ENCODE peak calls at places on chromosomes 1 and 21, in eight cellular contexts. One of them, this sample, is unnamed.

GRCh38 chr1:80462006-80462405 is 1338.7 kb upstream of the ADGRL2 start:
- DNase-seq in esophagus squamous epithelium: no peak
- DNase-seq in H9: no peak
- DNase-seq in tibial artery: no peak
- DNase-seq in GM23248: no peak
- DNase-seq in prostate gland: no peak
- DNase-seq in AG04450: no peak
- DNase-seq in pancreas: no peak
- DNase-seq in this sample: no peak

GRCh38 chr1:25992689-25993146 is 5.1 kb downstream of the PAFAH2 start:
- DNase-seq in esophagus squamous epithelium: no peak
- DNase-seq in pancreas: no peak
- DNase-seq in H9: no peak
- DNase-seq in AG04450: no peak
- DNase-seq in prostate gland: no peak
- DNase-seq in tibial artery: peak; percentile 9
- DNase-seq in GM23248: no peak
- DNase-seq in this sample: no peak

GRCh38 chr1:241714321-241715218 is 62.5 kb downstream of the WDR64 start:
- DNase-seq in pancreas: no peak
- DNase-seq in AG04450: no peak
- DNase-seq in GM23248: no peak
- DNase-seq in esophagus squamous epithelium: no peak
- DNase-seq in H9: no peak
- DNase-seq in prostate gland: no peak
- DNase-seq in tibial artery: no peak
- DNase-seq in this sample: no peak

GRCh38 chr21:26850116-26850643 is 5.0 kb upstream of the ADAMTS1 start:
- DNase-seq in pancreas: no peak
- DNase-seq in AG04450: no peak
- DNase-seq in tibial artery: no peak
- DNase-seq in esophagus squamous epithelium: no peak
- DNase-seq in GM23248: peak; percentile 60
- DNase-seq in H9: no peak
- DNase-seq in prostate gland: no peak
- DNase-seq in this sample: no peak

GRCh38 chr1:7831458-7831857 is 21.4 kb downstream of the UTS2 start:
- DNase-seq in prostate gland: no peak
- DNase-seq in pancreas: no peak
- DNase-seq in GM23248: no peak
- DNase-seq in H9: no peak
- DNase-seq in esophagus squamous epithelium: no peak
- DNase-seq in AG04450: no peak
- DNase-seq in tibial artery: no peak
- DNase-seq in this sample: no peak

GRCh38 chr1:147565189-147565980 is 24.1 kb downstream of the BCL9 start:
- DNase-seq in esophagus squamous epithelium: no peak
- DNase-seq in H9: no peak
- DNase-seq in GM23248: peak; percentile 40
- DNase-seq in AG04450: no peak
- DNase-seq in pancreas: no peak
- DNase-seq in prostate gland: no peak
- DNase-seq in tibial artery: no peak
- DNase-seq in this sample: no peak

GRCh38 chr1:84693774-84694173 is 3.5 kb upstream of the SSX2IP start:
- DNase-seq in esophagus squamous epithelium: no peak
- DNase-seq in tibial artery: no peak
- DNase-seq in prostate gland: no peak
- DNase-seq in AG04450: no peak
- DNase-seq in H9: no peak
- DNase-seq in pancreas: no peak
- DNase-seq in GM23248: peak; percentile 7
- DNase-seq in this sample: no peak

GRCh38 chr1:3334366-3334765 is 120.1 kb upstream of the ARHGEF16 start:
- DNase-seq in prostate gland: no peak
- DNase-seq in AG04450: no peak
- DNase-seq in tibial artery: no peak
- DNase-seq in pancreas: no peak
- DNase-seq in H9: no peak
- DNase-seq in GM23248: no peak
- DNase-seq in esophagus squamous epithelium: no peak
- DNase-seq in this sample: no peak

GRCh38 chr1:55284856-55285255 is 69.7 kb upstream of the USP24 start:
- DNase-seq in esophagus squamous epithelium: no peak
- DNase-seq in AG04450: peak; percentile 27
- DNase-seq in pancreas: no peak
- DNase-seq in H9: no peak
- DNase-seq in tibial artery: no peak
- DNase-seq in GM23248: peak; percentile 72
- DNase-seq in prostate gland: peak; percentile 10
- DNase-seq in this sample: no peak

GRCh38 chr1:172380441-172381244 is 39.8 kb upstream of the C1orf105 start:
- DNase-seq in pancreas: no peak
- DNase-seq in H9: no peak
- DNase-seq in GM23248: no peak
- DNase-seq in prostate gland: no peak
- DNase-seq in esophagus squamous epithelium: no peak
- DNase-seq in tibial artery: no peak
- DNase-seq in AG04450: no peak
- DNase-seq in this sample: no peak

GRCh38 chr1:7010534-7011200 is 225.4 kb downstream of the CAMTA1 start:
- DNase-seq in pancreas: peak; percentile 87
- DNase-seq in esophagus squamous epithelium: no peak
- DNase-seq in tibial artery: no peak
- DNase-seq in AG04450: no peak
- DNase-seq in H9: no peak
- DNase-seq in GM23248: no peak
- DNase-seq in prostate gland: no peak
- DNase-seq in this sample: no peak

GRCh38 chr1:115874929-115875328 is 34.0 kb upstream of the NHLH2 start:
- DNase-seq in H9: no peak
- DNase-seq in GM23248: peak; percentile 58
- DNase-seq in AG04450: no peak
- DNase-seq in tibial artery: no peak
- DNase-seq in pancreas: no peak
- DNase-seq in prostate gland: no peak
- DNase-seq in esophagus squamous epithelium: no peak
- DNase-seq in this sample: no peak

GRCh38 chr1:97050501-97050900 is 328.9 kb downstream of the PTBP2 start:
- DNase-seq in esophagus squamous epithelium: no peak
- DNase-seq in H9: no peak
- DNase-seq in prostate gland: no peak
- DNase-seq in GM23248: peak; percentile 48
- DNase-seq in pancreas: no peak
- DNase-seq in tibial artery: no peak
- DNase-seq in AG04450: no peak
- DNase-seq in this sample: no peak

GRCh38 chr1:195804547-195804946 is 803.7 kb downstream of the KCNT2 start:
- DNase-seq in AG04450: no peak
- DNase-seq in tibial artery: no peak
- DNase-seq in GM23248: peak; percentile 14
- DNase-seq in prostate gland: no peak
- DNase-seq in esophagus squamous epithelium: no peak
- DNase-seq in H9: no peak
- DNase-seq in pancreas: no peak
- DNase-seq in this sample: no peak

GRCh38 chr1:240998441-240999015 is 358.5 kb downstream of the RGS7 start:
- DNase-seq in tibial artery: no peak
- DNase-seq in esophagus squamous epithelium: no peak
- DNase-seq in AG04450: no peak
- DNase-seq in prostate gland: no peak
- DNase-seq in H9: no peak
- DNase-seq in pancreas: no peak
- DNase-seq in GM23248: no peak
- DNase-seq in this sample: no peak

GRCh38 chr1:109639841-109640184 is 16.1 kb upstream of the GSTM4 start:
- DNase-seq in pancreas: no peak
- DNase-seq in GM23248: no peak
- DNase-seq in prostate gland: no peak
- DNase-seq in AG04450: no peak
- DNase-seq in H9: peak; percentile 22
- DNase-seq in tibial artery: peak; percentile 47
- DNase-seq in esophagus squamous epithelium: no peak
- DNase-seq in this sample: no peak

GRCh38 chr1:40120128-40120527 is 23.1 kb upstream of the PPT1 start:
- DNase-seq in AG04450: no peak
- DNase-seq in pancreas: no peak
- DNase-seq in H9: no peak
- DNase-seq in GM23248: no peak
- DNase-seq in prostate gland: no peak
- DNase-seq in tibial artery: no peak
- DNase-seq in esophagus squamous epithelium: no peak
- DNase-seq in this sample: no peak

GRCh38 chr1:186409091-186409490 is 33.5 kb downstream of the ODR4 start:
- DNase-seq in H9: no peak
- DNase-seq in pancreas: no peak
- DNase-seq in tibial artery: no peak
- DNase-seq in AG04450: no peak
- DNase-seq in prostate gland: no peak
- DNase-seq in esophagus squamous epithelium: no peak
- DNase-seq in GM23248: no peak
- DNase-seq in this sample: no peak

GRCh38 chr1:64062941-64063581 is 140.4 kb upstream of the UBE2U start:
- DNase-seq in pancreas: no peak
- DNase-seq in esophagus squamous epithelium: no peak
- DNase-seq in tibial artery: no peak
- DNase-seq in H9: no peak
- DNase-seq in AG04450: no peak
- DNase-seq in GM23248: peak; percentile 53
- DNase-seq in prostate gland: no peak
- DNase-seq in this sample: no peak

GRCh38 chr1:209675567-209676154 is 449 bp downstream of the G0S2 start:
- DNase-seq in pancreas: no peak
- DNase-seq in H9: peak; percentile 57
- DNase-seq in GM23248: peak; percentile 47
- DNase-seq in AG04450: no peak
- DNase-seq in prostate gland: peak; percentile 17
- DNase-seq in esophagus squamous epithelium: no peak
- DNase-seq in tibial artery: no peak
- DNase-seq in this sample: no peak

GRCh38 chr1:45107782-45108181 is 95.7 kb downstream of the UROD start:
- DNase-seq in H9: no peak
- DNase-seq in pancreas: no peak
- DNase-seq in prostate gland: no peak
- DNase-seq in GM23248: no peak
- DNase-seq in tibial artery: no peak
- DNase-seq in AG04450: no peak
- DNase-seq in esophagus squamous epithelium: no peak
- DNase-seq in this sample: no peak

GRCh38 chr1:34824817-34825454 is 32.1 kb downstream of the GJA4 start:
- DNase-seq in prostate gland: no peak
- DNase-seq in tibial artery: no peak
- DNase-seq in esophagus squamous epithelium: no peak
- DNase-seq in H9: no peak
- DNase-seq in GM23248: no peak
- DNase-seq in pancreas: no peak
- DNase-seq in AG04450: no peak
- DNase-seq in this sample: no peak

GRCh38 chr1:179781962-179782361 is 38.9 kb downstream of the FAM163A start:
- DNase-seq in AG04450: peak; percentile 4
- DNase-seq in tibial artery: no peak
- DNase-seq in pancreas: no peak
- DNase-seq in H9: no peak
- DNase-seq in esophagus squamous epithelium: no peak
- DNase-seq in prostate gland: no peak
- DNase-seq in GM23248: peak; percentile 52
- DNase-seq in this sample: no peak

GRCh38 chr21:25578070-25578961 is 29.0 kb downstream of the MRPL39 start:
- DNase-seq in H9: no peak
- DNase-seq in esophagus squamous epithelium: no peak
- DNase-seq in tibial artery: no peak
- DNase-seq in prostate gland: no peak
- DNase-seq in AG04450: peak; percentile 30
- DNase-seq in pancreas: no peak
- DNase-seq in GM23248: no peak
- DNase-seq in this sample: no peak

GRCh38 chr1:166884040-166884642 is 8.1 kb upstream of the TADA1 start:
- DNase-seq in H9: peak; percentile 91
- DNase-seq in prostate gland: peak; percentile 10
- DNase-seq in tibial artery: no peak
- DNase-seq in GM23248: peak; percentile 59
- DNase-seq in AG04450: no peak
- DNase-seq in pancreas: peak; percentile 24
- DNase-seq in esophagus squamous epithelium: no peak
- DNase-seq in this sample: no peak

GRCh38 chr21:33231526-33231925 is 1.8 kb downstream of the IFNAR2 start:
- DNase-seq in AG04450: no peak
- DNase-seq in esophagus squamous epithelium: no peak
- DNase-seq in GM23248: no peak
- DNase-seq in pancreas: no peak
- DNase-seq in H9: no peak
- DNase-seq in tibial artery: no peak
- DNase-seq in prostate gland: no peak
- DNase-seq in this sample: no peak

GRCh38 chr1:222521299-222522104 is 26.4 kb downstream of the HHIPL2 start:
- DNase-seq in esophagus squamous epithelium: no peak
- DNase-seq in prostate gland: no peak
- DNase-seq in pancreas: no peak
- DNase-seq in H9: no peak
- DNase-seq in GM23248: peak; percentile 67
- DNase-seq in AG04450: no peak
- DNase-seq in tibial artery: no peak
- DNase-seq in this sample: peak; percentile 84

GRCh38 chr1:93324486-93325464 is 20.9 kb upstream of the DR1 start:
- DNase-seq in AG04450: no peak
- DNase-seq in H9: no peak
- DNase-seq in tibial artery: no peak
- DNase-seq in prostate gland: no peak
- DNase-seq in esophagus squamous epithelium: no peak
- DNase-seq in GM23248: peak; percentile 85
- DNase-seq in pancreas: no peak
- DNase-seq in this sample: peak; percentile 85
- H3K27ac ChIP-seq in AG04450: peak overlapping the region; percentile 22
- H3K27ac ChIP-seq in H9: no peak overlapping the region
- H3K27ac ChIP-seq in tibial artery: no peak overlapping the region
- H3K27ac ChIP-seq in prostate gland: no peak overlapping the region
- H3K27ac ChIP-seq in esophagus squamous epithelium: peak overlapping the region; percentile 61
- H3K27ac ChIP-seq in GM23248: peak overlapping the region; percentile 66
- H3K27ac ChIP-seq in pancreas: no peak overlapping the region
- H3K27ac ChIP-seq in this sample: peak overlapping the region; percentile 97

GRCh38 chr21:38839370-38839681 is 33.6 kb downstream of the ETS2 start:
- DNase-seq in prostate gland: no peak
- DNase-seq in tibial artery: no peak
- DNase-seq in H9: no peak
- DNase-seq in AG04450: no peak
- DNase-seq in esophagus squamous epithelium: no peak
- DNase-seq in pancreas: no peak
- DNase-seq in GM23248: no peak
- DNase-seq in this sample: no peak
- H3K27ac ChIP-seq in prostate gland: no peak overlapping the region
- H3K27ac ChIP-seq in tibial artery: no peak overlapping the region
- H3K27ac ChIP-seq in H9: no peak overlapping the region
- H3K27ac ChIP-seq in AG04450: peak overlapping the region; percentile 96
- H3K27ac ChIP-seq in esophagus squamous epithelium: no peak overlapping the region
- H3K27ac ChIP-seq in pancreas: no peak overlapping the region
- H3K27ac ChIP-seq in GM23248: peak overlapping the region; percentile 84
- H3K27ac ChIP-seq in this sample: peak overlapping the region; percentile 98

GRCh38 chr21:46562964-46563607 is 41.8 kb downstream of the S100B start:
- DNase-seq in pancreas: no peak
- DNase-seq in prostate gland: no peak
- DNase-seq in AG04450: no peak
- DNase-seq in tibial artery: no peak
- DNase-seq in H9: no peak
- DNase-seq in GM23248: no peak
- DNase-seq in esophagus squamous epithelium: no peak
- DNase-seq in this sample: no peak
- H3K27ac ChIP-seq in pancreas: no peak overlapping the region
- H3K27ac ChIP-seq in prostate gland: no peak overlapping the region
- H3K27ac ChIP-seq in AG04450: no peak overlapping the region
- H3K27ac ChIP-seq in tibial artery: no peak overlapping the region
- H3K27ac ChIP-seq in H9: no peak overlapping the region
- H3K27ac ChIP-seq in GM23248: no peak overlapping the region
- H3K27ac ChIP-seq in esophagus squamous epithelium: no peak overlapping the region
- H3K27ac ChIP-seq in this sample: no peak overlapping the region

GRCh38 chr21:35053356-35054096 is 4.4 kb upstream of the RUNX1 start:
- DNase-seq in tibial artery: no peak
- DNase-seq in AG04450: no peak
- DNase-seq in esophagus squamous epithelium: no peak
- DNase-seq in pancreas: no peak
- DNase-seq in GM23248: no peak
- DNase-seq in prostate gland: no peak
- DNase-seq in H9: no peak
- DNase-seq in this sample: no peak
- H3K27ac ChIP-seq in tibial artery: peak overlapping the region; percentile 61
- H3K27ac ChIP-seq in AG04450: no peak overlapping the region
- H3K27ac ChIP-seq in esophagus squamous epithelium: no peak overlapping the region
- H3K27ac ChIP-seq in pancreas: no peak overlapping the region
- H3K27ac ChIP-seq in GM23248: no peak overlapping the region
- H3K27ac ChIP-seq in prostate gland: no peak overlapping the region
- H3K27ac ChIP-seq in H9: no peak overlapping the region
- H3K27ac ChIP-seq in this sample: no peak overlapping the region

This sample was measured in epithelial cell of prostate.